ENCODE peak calls at places on chromosomes 13 and 19, in five cellular contexts. C, W, Z, Y and O are unnamed samples. For H3K4me1, the result is how much of the 10 kb centered on the place peaks cover.

GRCh38 chr19:6225232-6225635 is 54.5 kb downstream of the MLLT1 start:
- DNase-seq in W (no peak), Z (no peak), C (no peak), Y (no peak), O (no peak)

GRCh38 chr19:7888145-7888825 is at the start of gene LRRC8E:
- DNase-seq in W (no peak), Z (no peak), C (peak), Y (no peak), O (no peak)

GRCh38 chr13:76764429-76764828 is 121.8 kb downstream of the KCTD12 start:
- DNase-seq in C (no peak), W (peak), Y (no peak), Z (peak), O (peak)

GRCh38 chr13:73879346-73880020 is 254.7 kb downstream of the KLF12 start:
- DNase-seq in Y (no peak), Z (no peak), W (no peak), C (no peak), O (no peak)

GRCh38 chr13:112641456-112641855 is 48.4 kb upstream of the ATP11A start:
- DNase-seq in C (no peak), W (no peak), Y (no peak), Z (peak), O (no peak)

GRCh38 chr13:113178070-113178895 is 19.8 kb downstream of the PROZ start:
- DNase-seq in W (no peak), C (no peak), Z (no peak), Y (no peak), O (no peak)

GRCh38 chr19:4174895-4175668 is 7.3 kb downstream of the SIRT6 start:
- DNase-seq in Y (no peak), W (no peak), Z (no peak), C (no peak), O (no peak)

GRCh38 chr19:52692431-52693008 is 42.3 kb downstream of the ZNF611 start:
- DNase-seq in W (no peak), Z (no peak), C (no peak), Y (no peak), O (no peak)

DNA sequence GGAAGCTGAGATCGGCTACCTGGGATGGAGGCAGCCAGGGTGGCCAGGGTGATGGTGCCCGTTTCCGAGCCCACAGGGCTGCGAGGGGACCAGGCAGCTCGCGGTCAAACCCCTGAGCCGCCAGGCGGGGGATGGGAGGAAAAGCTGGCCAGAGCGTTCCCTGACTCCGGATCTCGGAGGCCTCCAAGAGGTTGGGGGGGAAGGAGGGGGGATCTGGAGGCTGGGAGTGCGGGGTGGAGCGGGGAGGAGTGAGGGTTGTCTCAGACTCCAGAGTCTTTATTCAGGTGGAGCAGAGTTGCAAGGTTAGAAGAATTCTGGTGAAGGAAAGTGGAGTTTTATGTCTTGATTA is 1.1 kb downstream of the CACNG7 start:
- DNase-seq in Z (no peak), C (no peak), W (no peak), Y (no peak), O (no peak)
- H3K4me3 ChIP-seq in Z (no peak), C (peak), W (no peak), Y (peak), O (no peak)

DNA sequence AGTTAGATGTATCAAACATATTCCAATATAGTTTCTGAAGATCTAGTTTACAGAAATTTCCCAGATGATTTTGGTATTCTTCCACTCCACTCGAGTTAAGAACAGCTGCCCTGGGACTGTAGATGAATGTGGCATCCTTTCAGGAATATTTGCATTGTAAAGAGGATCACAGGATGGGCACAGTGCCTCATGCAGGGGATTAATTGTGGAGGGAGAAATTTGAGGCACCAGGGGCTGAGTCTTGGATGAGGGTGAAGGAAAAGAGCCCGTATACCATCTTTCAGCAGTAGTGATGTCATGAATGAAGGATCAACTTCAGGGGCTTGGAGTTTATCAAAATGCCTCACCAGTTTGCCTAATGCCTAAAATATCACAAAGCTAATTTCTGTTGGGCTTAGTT is 4.0 kb upstream of the PDS5B start:
- DNase-seq in Y (no peak), C (no peak), W (no peak), Z (no peak), O (no peak)
- H3K4me1 ChIP-seq in Y (under half), C (under half), W (under half), Z (under half), O (under half)

GRCh38 chr13:38223093-38223492 is 126.6 kb upstream of the UFM1 start:
- DNase-seq in C (peak), W (peak), Y (peak), Z (no peak), O (no peak)
- H3K4me3 ChIP-seq in C (no peak), W (no peak), Y (no peak), Z (no peak), O (no peak)

GRCh38 chr13:44141213-44141724 is 232.4 kb upstream of the SERP2 start:
- DNase-seq in Y (no peak), W (no peak), C (no peak), Z (no peak), O (no peak)

GRCh38 chr13:44142540-44142867 is 231.1 kb upstream of the SERP2 start:
- DNase-seq in W (peak), Y (no peak), Z (no peak), C (no peak), O (no peak)

GRCh38 chr13:44140146-44140545 is 233.5 kb upstream of the SERP2 start:
- DNase-seq in W (no peak), C (no peak), Z (no peak), Y (no peak), O (no peak)

GRCh38 chr13:44141725-44142539 is 231.7 kb upstream of the SERP2 start:
- DNase-seq in W (peak), C (peak), Y (peak), Z (peak), O (peak)

GRCh38 chr13:44142911-44143665 is 230.5 kb upstream of the SERP2 start:
- DNase-seq in Y (no peak), Z (no peak), W (no peak), C (no peak), O (no peak)
- H3K4me1 ChIP-seq in Y (under half), Z (under half), W (under half), C (under half), O (under half)

GRCh38 chr19:29873801-29874575 is 62.2 kb downstream of the CCNE1 start:
- DNase-seq in Y (no peak), Z (no peak), C (no peak), W (no peak), O (no peak)
- H3K4me3 ChIP-seq in Y (peak), Z (no peak), C (peak), W (no peak), O (peak)

GRCh38 chr13:30796833-30797601 is 61.7 kb downstream of the ALOX5AP start:
- DNase-seq in Z (no peak), W (no peak), C (no peak), Y (no peak), O (peak)

GRCh38 chr13:30800107-30800506 is 64.8 kb downstream of the ALOX5AP start:
- DNase-seq in C (no peak), Z (no peak), Y (no peak), W (no peak), O (no peak)

GRCh38 chr13:30797847-30798246 is 62.5 kb downstream of the ALOX5AP start:
- DNase-seq in C (no peak), W (no peak), Y (no peak), Z (no peak), O (peak)

GRCh38 chr13:30798776-30799625 is 63.7 kb downstream of the ALOX5AP start:
- DNase-seq in Y (no peak), Z (no peak), W (peak), C (no peak), O (peak)

GRCh38 chr13:30796132-30796832 is 60.9 kb downstream of the ALOX5AP start:
- DNase-seq in Y (no peak), C (no peak), Z (no peak), W (no peak), O (peak)
- H3K4me1 ChIP-seq in Y (under half), C (under half), Z (under half), W (under half), O (under half)